ENCODE peak calls at places on chromosomes 13 and 19, in seven cellular contexts. C, T, A, P, L, I and S are unnamed samples.
A peak's percentile ranks its signal among the peaks of the same experiment; 100 is the strongest.

GRCh38 chr19:912181-913079 is 589 bp downstream of the R3HDM4 start:
- DNase-seq in C (peak; percentile 74), T (no peak), A (no peak), P (no peak), L (no peak), I (no peak), S (no peak)

GRCh38 chr19:48170817-48171347 is 402 bp downstream of the ZSWIM9 start:
- DNase-seq in C (peak; percentile 14), T (peak; percentile 64), A (no peak), P (no peak), L (no peak), I (no peak), S (no peak)

GRCh38 chr13:20424559-20424852 is 101.2 kb downstream of the CRYL1 start:
- DNase-seq in C (no peak), T (no peak), A (no peak), P (no peak), L (no peak), I (no peak), S (no peak)

GRCh38 chr19:23393121-23393520 is 2.1 kb downstream of the ZNF91 start:
- DNase-seq in C (no peak), T (no peak), A (no peak), P (no peak), L (no peak), I (no peak), S (no peak)

GRCh38 chr13:85772379-85772778 is 26.8 kb downstream of the SLITRK6 start:
- DNase-seq in C (no peak), T (no peak), A (peak; percentile 12), P (no peak), L (no peak), I (no peak), S (no peak)

GRCh38 chr13:106163426-106163825 is 372.0 kb downstream of the EFNB2 start:
- DNase-seq in C (no peak), T (no peak), A (no peak), P (no peak), L (no peak), I (no peak), S (no peak)

GRCh38 chr19:56106397-56106849 is 14.7 kb downstream of the ZNF787 start:
- DNase-seq in C (no peak), T (no peak), A (no peak), P (no peak), L (no peak), I (no peak), S (no peak)

GRCh38 chr13:73657821-73658540 is 476.2 kb downstream of the KLF12 start:
- DNase-seq in C (no peak), T (no peak), A (no peak), P (no peak), L (no peak), I (no peak), S (no peak)

GRCh38 chr19:21508198-21508597 is 2.8 kb downstream of the ZNF429 start:
- DNase-seq in C (peak; percentile 44), T (no peak), A (no peak), P (no peak), L (no peak), I (no peak), S (no peak)

GRCh38 chr13:28679628-28680027 is 20.7 kb downstream of the POMP start:
- DNase-seq in C (no peak), T (no peak), A (peak; percentile 9), P (no peak), L (no peak), I (no peak), S (no peak)

GRCh38 chr19:41753159-41753558 is 2.2 kb upstream of the CEACAM6 start:
- DNase-seq in C (peak; percentile 73), T (peak; percentile 46), A (peak; percentile 6), P (peak; percentile 85), L (peak; percentile 34), I (no peak), S (peak; percentile 28)

GRCh38 chr13:64488731-64489130 is 2741.4 kb downstream of the PCDH9 start:
- DNase-seq in C (no peak), T (no peak), A (no peak), P (no peak), L (no peak), I (no peak), S (no peak)

GRCh38 chr19:539429-540030 is 4.3 kb upstream of the GZMM start:
- DNase-seq in C (no peak), T (no peak), A (no peak), P (no peak), L (no peak), I (no peak), S (no peak)

GRCh38 chr19:30799854-30800755 is 427.9 kb downstream of the ZNF536 start:
- DNase-seq in C (peak; percentile 57), T (no peak), A (peak; percentile 3), P (peak; percentile 90), L (no peak), I (no peak), S (peak; percentile 23)

GRCh38 chr13:52846567-52847321 is 1.7 kb downstream of the PCDH8 start:
- DNase-seq in C (no peak), T (peak; percentile 75), A (no peak), P (peak; percentile 96), L (no peak), I (no peak), S (no peak)

GRCh38 chr13:105817011-105817410 is 718.5 kb downstream of the EFNB2 start:
- DNase-seq in C (no peak), T (no peak), A (no peak), P (peak; percentile 48), L (no peak), I (no peak), S (peak; percentile 67)

GRCh38 chr13:99871249-99871898 is 100.2 kb downstream of the ZIC5 start:
- DNase-seq in C (no peak), T (no peak), A (no peak), P (no peak), L (no peak), I (no peak), S (no peak)

GRCh38 chr13:91652389-91652788 is 254.0 kb downstream of the GPC5 start:
- DNase-seq in C (no peak), T (no peak), A (no peak), P (no peak), L (no peak), I (no peak), S (peak; percentile 2)

GRCh38 chr19:44848036-44848804 is 2.1 kb downstream of the NECTIN2 start:
- DNase-seq in C (peak; percentile 41), T (peak; percentile 41), A (no peak), P (peak; percentile 66), L (no peak), I (no peak), S (no peak)

GRCh38 chr13:66886248-66886647 is 343.9 kb downstream of the PCDH9 start:
- DNase-seq in C (no peak), T (no peak), A (no peak), P (no peak), L (no peak), I (no peak), S (no peak)

GRCh38 chr13:66888698-66889097 is 341.4 kb downstream of the PCDH9 start:
- DNase-seq in C (no peak), T (no peak), A (no peak), P (no peak), L (no peak), I (no peak), S (no peak)

DNA sequence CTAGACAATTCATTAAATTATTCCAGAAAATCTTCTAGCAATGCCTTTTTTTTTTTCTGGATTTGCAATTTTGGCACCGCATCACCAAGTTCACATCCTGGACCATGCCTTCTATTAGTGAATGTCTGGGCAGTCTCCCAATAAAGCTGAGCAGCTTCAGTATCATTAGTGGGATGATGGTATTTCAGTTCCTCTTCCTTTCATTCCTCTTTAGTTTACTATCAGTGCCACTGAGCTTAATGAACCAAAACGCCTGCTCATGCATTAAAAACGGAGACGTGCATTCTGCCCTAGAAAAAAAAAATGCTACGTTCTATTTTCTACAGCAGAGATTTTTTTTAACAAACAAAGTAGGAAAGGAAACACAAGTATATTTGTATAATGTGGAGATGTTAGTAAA is 343.0 kb downstream of the PCDH9 start:
- DNase-seq in C (no peak), T (peak; percentile 8), A (no peak), P (no peak), L (no peak), I (peak; percentile 13), S (no peak)
- TF ChIP-seq YY1 in C (no peak), T (no peak), A (no peak), P (no peak), L (no peak), I (no peak), S (no peak)

GRCh38 chr13:41694902-41695301 is 237.6 kb downstream of the RGCC start:
- DNase-seq in C (peak; percentile 24), T (no peak), A (no peak), P (no peak), L (peak; percentile 50), I (peak; percentile 7), S (no peak)
- H3K4me1 ChIP-seq in C (no peaks in the 10 kb centered on the region), T (no peaks in the 10 kb centered on the region), A (no peaks in the 10 kb centered on the region), P (peaks cover 2% of the 10 kb centered on the region), L (peaks cover 20% of the 10 kb centered on the region), I (peaks cover 9% of the 10 kb centered on the region), S (no peaks in the 10 kb centered on the region)

GRCh38 chr19:38715540-38715939 is 28.7 kb downstream of the CAPN12 start:
- DNase-seq in C (no peak), T (no peak), A (no peak), P (no peak), L (no peak), I (no peak), S (no peak)
- H3K36me3 ChIP-seq in C (peaks cover 93% of the 10 kb centered on the region), T (peaks cover 71% of the 10 kb centered on the region), A (peaks cover 50% of the 10 kb centered on the region), P (peaks cover 22% of the 10 kb centered on the region), L (peaks cover 70% of the 10 kb centered on the region), I (peaks cover 15% of the 10 kb centered on the region), S (peaks cover 92% of the 10 kb centered on the region)

GRCh38 chr19:4007021-4007835 is at the start of gene PIAS4:
- DNase-seq in C (peak; percentile 98), T (peak; percentile 100), A (peak; percentile 87), P (peak; percentile 93), L (peak; percentile 88), I (peak; percentile 69), S (peak; percentile 94)

GRCh38 chr19:4012092-4012974 is 4.8 kb downstream of the PIAS4 start:
- DNase-seq in C (no peak), T (peak; percentile 10), A (no peak), P (no peak), L (no peak), I (no peak), S (no peak)

GRCh38 chr19:4010808-4011110 is 3.2 kb downstream of the PIAS4 start:
- DNase-seq in C (no peak), T (no peak), A (no peak), P (no peak), L (no peak), I (no peak), S (no peak)

GRCh38 chr19:4009990-4010807 is 2.7 kb downstream of the PIAS4 start:
- DNase-seq in C (no peak), T (peak; percentile 6), A (no peak), P (no peak), L (no peak), I (no peak), S (no peak)

GRCh38 chr19:4007836-4008539 is 452 bp downstream of the PIAS4 start:
- DNase-seq in C (peak; percentile 62), T (peak; percentile 63), A (peak; percentile 18), P (peak; percentile 55), L (no peak), I (no peak), S (no peak)
- TF ChIP-seq YY1 in C (no peak), T (no peak), A (no peak), P (no peak), L (no peak), I (no peak), S (no peak)